ENCODE peak calls at places on chromosomes 11 and 22, in eight cellular contexts. T is A549, O is lower leg skin, R is H54, P is stomach, Y is prostate gland, Z is thyroid gland, K is right lobe of liver. G is an unnamed sample.

GRCh38 chr11:17475666-17476316 is 854 bp downstream of the ABCC8 start:
- DNase-seq in O (no peak), T (no peak), P (no peak), K (no peak), Y (no peak), R (no peak), Z (peak), G (no peak)

GRCh38 chr11:74138572-74138971 is 32.2 kb downstream of the C2CD3 start:
- DNase-seq in T (peak), P (no peak), Z (peak), R (peak), Y (peak), K (no peak), O (peak), G (no peak)

GRCh38 chr11:115126092-115126491 is 378.1 kb downstream of the CADM1 start:
- DNase-seq in K (no peak), O (no peak), Y (no peak), Z (no peak), T (no peak), R (no peak), P (no peak), G (no peak)

GRCh38 chr22:36358533-36359171 is 29.1 kb downstream of the MYH9 start:
- DNase-seq in Y (no peak), P (no peak), K (no peak), T (no peak), R (no peak), O (no peak), Z (no peak), G (no peak)

GRCh38 chr11:18140145-18140544 is 7.8 kb downstream of the MRGPRX3 start:
- DNase-seq in Z (no peak), K (no peak), P (no peak), R (no peak), T (no peak), O (no peak), Y (no peak), G (no peak)

GRCh38 chr11:61969838-61970452 is 2.5 kb upstream of the FTH1 start:
- DNase-seq in Z (no peak), O (no peak), R (no peak), Y (no peak), T (no peak), K (no peak), P (no peak), G (no peak)

GRCh38 chr11:111461460-111462240 is 50.5 kb downstream of the BTG4 start:
- DNase-seq in P (no peak), R (no peak), Y (no peak), O (no peak), K (no peak), T (no peak), Z (no peak), G (peak)

GRCh38 chr11:44258190-44258489 is 51.8 kb downstream of the ALX4 start:
- DNase-seq in R (no peak), T (no peak), Z (no peak), O (no peak), Y (no peak), P (no peak), K (no peak), G (no peak)

GRCh38 chr11:43830928-43831440 is 49.6 kb upstream of the ALKBH3 start:
- DNase-seq in T (peak), Y (no peak), P (peak), R (peak), Z (no peak), O (no peak), K (no peak), G (no peak)

GRCh38 chr11:12008790-12009616 is 577 bp upstream of the DKK3 start:
- DNase-seq in Z (peak), P (peak), Y (no peak), R (peak), T (peak), K (no peak), O (no peak), G (no peak)
- TF ChIP-seq POLR2A in Z (no peak), P (no peak), Y (no peak), R (peak), T (no peak), K (no peak), O (no peak), G (no peak)

DNA sequence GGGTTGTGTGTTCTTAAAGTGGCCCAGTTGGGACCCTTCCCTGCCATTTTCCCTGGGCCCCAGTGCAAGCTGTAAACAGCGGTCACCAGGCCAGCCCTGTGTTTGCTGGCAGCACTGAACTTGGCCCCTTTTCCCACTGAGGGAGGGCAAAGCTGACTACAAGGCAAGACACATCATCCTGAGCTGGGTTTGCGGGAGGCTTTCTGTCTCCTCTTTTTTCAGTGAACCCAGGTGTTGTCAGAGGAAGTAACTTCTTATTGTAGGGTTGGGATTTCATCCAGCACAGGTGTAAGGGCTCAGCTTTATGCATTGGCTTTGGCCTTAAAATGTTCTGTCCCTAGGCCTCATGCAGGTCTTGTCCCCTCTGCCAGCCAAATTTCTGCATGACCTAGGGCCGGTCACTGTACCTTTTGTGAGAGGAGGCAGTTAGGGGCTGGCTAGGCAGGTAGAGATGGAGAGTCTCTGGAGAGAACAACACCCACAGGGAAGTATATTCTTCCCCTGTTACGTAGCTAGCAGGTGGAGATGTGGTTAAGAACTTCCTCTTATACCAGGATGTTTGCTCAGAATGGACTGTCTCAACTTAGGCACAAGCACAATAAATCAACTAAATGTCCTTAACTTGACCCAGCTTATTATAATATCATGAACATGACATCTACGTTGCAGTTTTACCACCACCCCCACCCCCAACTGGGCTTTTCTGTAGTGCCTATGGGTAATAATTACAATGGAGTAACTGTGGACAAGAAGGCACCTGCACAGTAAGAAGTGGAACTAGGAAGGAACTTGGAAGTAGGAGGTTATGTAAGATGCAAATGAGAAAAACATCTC is 60.5 kb upstream of the MPEG1 start:
- DNase-seq in Y (no peak), K (no peak), P (no peak), R (no peak), T (no peak), O (no peak), Z (no peak), G (no peak)
- TF ChIP-seq POLR2A in Y (no peak), K (no peak), P (no peak), R (no peak), T (no peak), O (no peak), Z (no peak), G (no peak)

DNA sequence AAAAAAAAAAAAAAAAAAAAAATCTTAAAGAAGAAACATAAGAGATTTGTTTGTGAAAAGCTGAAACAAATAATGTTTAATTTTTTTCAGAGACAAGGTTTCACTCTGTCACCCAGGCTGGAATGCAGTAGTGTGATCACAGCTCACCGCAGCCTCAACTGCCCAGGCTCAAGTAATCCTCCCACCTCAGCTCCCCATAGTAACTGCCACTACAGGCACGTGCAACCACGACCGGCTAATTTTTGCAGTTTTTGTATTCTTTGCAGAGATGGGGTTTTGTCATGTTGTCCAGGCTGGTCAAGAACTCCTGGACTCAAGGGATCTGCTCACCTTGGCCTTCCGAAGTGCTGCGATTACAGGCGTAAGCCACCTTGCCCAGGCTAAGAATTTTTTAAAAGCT is 2.9 kb downstream of the CLNS1A start:
- DNase-seq in Z (no peak), T (no peak), O (no peak), K (no peak), Y (no peak), P (no peak), R (no peak), G (no peak)
- TF ChIP-seq POLR2A in Z (no peak), T (no peak), O (no peak), K (no peak), Y (no peak), P (no peak), R (no peak), G (no peak)

GRCh38 chr22:45548991-45549736 is 46.5 kb downstream of the FBLN1 start:
- DNase-seq in R (peak), Z (no peak), K (no peak), T (peak), Y (peak), O (peak), P (peak), G (peak)
- TF ChIP-seq POLR2A in R (no peak), Z (no peak), K (no peak), T (no peak), Y (peak), O (no peak), P (no peak), G (no peak)

G was measured in esophagus muscularis mucosa.